ENCODE peak calls at places on chromosomes 3 and 15, in ten cellular contexts. U is transverse colon, T is ovary, R is breast epithelium, J is suprapubic skin, F is A549, I is tibial nerve, Z is HCT116, A is stomach, M is Peyer's patch. E is an unnamed sample. For H3K9me3, the result is how much of the 10 kb centered on the place peaks cover.

GRCh38 chr15:74870496-74871213 is 2.5 kb downstream of the SCAMP2 start:
- DNase-seq in I (no peak), U (no peak), J (no peak), M (no peak), T (no peak), A (no peak), R (no peak), F (no peak), Z (no peak), E (no peak)

GRCh38 chr3:126258670-126259069 is 78.3 kb upstream of the ALDH1L1 start:
- DNase-seq in M (no peak), I (no peak), Z (no peak), F (no peak), J (no peak), R (no peak), U (no peak), A (no peak), T (no peak), E (no peak)

GRCh38 chr3:112004187-112004586 is 5.5 kb downstream of the TAGLN3 start:
- DNase-seq in F (no peak), R (no peak), T (no peak), I (no peak), U (no peak), M (no peak), Z (no peak), A (no peak), J (no peak), E (no peak)

GRCh38 chr3:134309987-134310700 is 59.5 kb upstream of the RYK start:
- DNase-seq in I (no peak), M (no peak), R (no peak), J (no peak), A (no peak), F (no peak), Z (no peak), U (peak), T (no peak), E (no peak)

GRCh38 chr15:61115679-61116078 is 113.4 kb downstream of the RORA start:
- DNase-seq in U (no peak), R (no peak), J (no peak), Z (no peak), T (no peak), A (no peak), M (no peak), I (no peak), F (no peak), E (no peak)

GRCh38 chr3:107421170-107421792 is 44.0 kb downstream of the CCDC54 start:
- DNase-seq in T (no peak), U (no peak), M (no peak), J (no peak), Z (peak), F (no peak), R (no peak), A (no peak), I (peak), E (no peak)

GRCh38 chr3:39260957-39261356 is 18.9 kb downstream of the CX3CR1 start:
- DNase-seq in F (peak), R (peak), M (peak), A (peak), T (peak), I (peak), J (peak), U (peak), Z (peak), E (peak)

GRCh38 chr3:127264292-127264691 is 23.6 kb downstream of the PRR20G start:
- DNase-seq in F (peak), A (no peak), T (no peak), I (no peak), Z (no peak), R (no peak), U (no peak), M (no peak), J (no peak), E (no peak)

GRCh38 chr3:197103766-197104165 is 74.1 kb upstream of the MELTF start:
- DNase-seq in M (no peak), T (no peak), F (no peak), Z (no peak), U (no peak), R (no peak), A (no peak), I (no peak), J (no peak), E (no peak)

GRCh38 chr15:33729648-33730047 is 238.6 kb upstream of the CHRM5 start:
- DNase-seq in M (no peak), T (no peak), R (no peak), Z (peak), A (no peak), U (no peak), F (peak), J (no peak), I (no peak), E (no peak)

GRCh38 chr3:5016218-5017161 is 37.3 kb downstream of the BHLHE40 start:
- DNase-seq in M (peak), U (peak), T (no peak), J (no peak), Z (peak), R (no peak), A (peak), F (peak), I (no peak), E (no peak)

GRCh38 chr3:47035645-47036044 is 56.2 kb downstream of the NBEAL2 start:
- DNase-seq in M (no peak), T (no peak), U (no peak), F (no peak), A (no peak), I (no peak), Z (no peak), J (no peak), R (no peak), E (no peak)

GRCh38 chr3:134312873-134313838 is 61.1 kb downstream of the AMOTL2 start:
- DNase-seq in T (peak), R (peak), I (peak), M (no peak), Z (no peak), J (peak), A (peak), F (no peak), U (peak), E (no peak)

GRCh38 chr15:62726461-62726860 is 316.1 kb upstream of the TPM1 start:
- DNase-seq in A (no peak), T (no peak), F (no peak), M (no peak), R (no peak), Z (no peak), U (no peak), J (no peak), I (no peak), E (no peak)

GRCh38 chr3:40414270-40414669 is 27.3 kb downstream of the ENTPD3 start:
- DNase-seq in J (no peak), M (no peak), F (no peak), R (no peak), T (no peak), U (no peak), A (no peak), I (no peak), Z (no peak), E (no peak)

GRCh38 chr3:126433496-126434263 is 39.0 kb downstream of the CFAP100 start:
- DNase-seq in R (peak), U (no peak), Z (no peak), A (peak), I (no peak), J (no peak), T (no peak), F (no peak), M (no peak), E (no peak)

GRCh38 chr15:23648920-23649515 is 1.4 kb upstream of the MAGEL2 start:
- DNase-seq in R (no peak), M (no peak), F (peak), A (peak), I (peak), U (peak), J (no peak), Z (no peak), T (peak), E (no peak)

GRCh38 chr3:64030741-64031140 is 7.4 kb upstream of the PSMD6 start:
- DNase-seq in M (peak), Z (peak), F (peak), J (peak), T (peak), A (peak), U (peak), I (peak), R (peak), E (no peak)

GRCh38 chr15:85910796-85911195 is 116.1 kb upstream of the KLHL25 start:
- DNase-seq in R (peak), T (no peak), U (no peak), Z (no peak), J (no peak), M (no peak), A (peak), F (no peak), I (no peak), E (no peak)

GRCh38 chr3:71978150-71978721 is 193.3 kb upstream of the PROK2 start:
- DNase-seq in Z (no peak), T (no peak), R (no peak), I (no peak), M (no peak), J (no peak), U (no peak), A (no peak), F (no peak), E (no peak)

GRCh38 chr15:59298255-59298856 is 74.3 kb downstream of the MYO1E start:
- DNase-seq in U (no peak), Z (peak), I (no peak), M (peak), R (no peak), A (no peak), J (no peak), T (no peak), F (no peak), E (no peak)
- TF ChIP-seq POLR2A in U (no peak), Z (no peak), I (no peak), M (no peak), R (no peak), A (no peak), J (no peak), T (no peak), F (no peak), E (no peak)

DNA sequence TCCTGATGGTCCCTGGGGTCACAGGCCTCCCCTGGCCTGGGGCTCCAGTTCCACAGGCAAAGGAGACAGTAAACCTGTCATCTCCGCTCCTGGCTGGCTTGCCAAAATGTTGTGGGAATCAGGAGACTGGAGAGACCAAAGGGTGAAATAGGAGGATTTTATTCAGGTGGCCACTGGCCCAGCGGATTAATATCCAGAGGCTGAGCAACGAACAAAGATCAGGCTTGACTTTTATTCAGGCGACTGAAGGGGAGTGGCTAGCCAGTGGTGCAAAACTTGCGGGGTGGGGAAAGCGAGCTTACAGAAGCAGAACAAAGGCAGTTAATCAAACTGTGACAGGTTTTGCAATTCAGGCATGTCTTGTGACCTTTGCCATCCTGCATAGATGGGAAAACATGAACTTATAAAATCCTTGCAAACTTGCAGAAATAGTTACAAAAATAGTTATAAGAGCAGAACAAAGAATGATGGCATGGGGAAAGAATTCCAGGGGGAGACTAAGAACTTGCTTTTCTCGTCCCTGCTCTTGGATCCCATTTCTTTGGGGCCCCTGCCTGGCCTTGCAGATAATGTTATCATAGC is 19.8 kb upstream of the ACAD9 start:
- DNase-seq in U (no peak), I (no peak), A (no peak), F (no peak), T (no peak), J (no peak), M (no peak), Z (no peak), R (no peak), E (no peak)
- H3K9me3 ChIP-seq in U (under half), I (under half), A (under half), F (under half), T (under half), J (under half), M (under half), Z (under half), R (under half), E (half or more)

GRCh38 chr15:93088200-93088980 is 621 bp downstream of the RGMA start:
- DNase-seq in F (peak), Z (no peak), A (no peak), R (no peak), T (peak), J (no peak), I (no peak), M (no peak), U (no peak), E (no peak)
- TF ChIP-seq CTCF in F (no peak), Z (no peak), A (no peak), R (no peak), T (no peak), J (no peak), I (no peak), M (no peak), U (no peak), E (no peak)

DNA sequence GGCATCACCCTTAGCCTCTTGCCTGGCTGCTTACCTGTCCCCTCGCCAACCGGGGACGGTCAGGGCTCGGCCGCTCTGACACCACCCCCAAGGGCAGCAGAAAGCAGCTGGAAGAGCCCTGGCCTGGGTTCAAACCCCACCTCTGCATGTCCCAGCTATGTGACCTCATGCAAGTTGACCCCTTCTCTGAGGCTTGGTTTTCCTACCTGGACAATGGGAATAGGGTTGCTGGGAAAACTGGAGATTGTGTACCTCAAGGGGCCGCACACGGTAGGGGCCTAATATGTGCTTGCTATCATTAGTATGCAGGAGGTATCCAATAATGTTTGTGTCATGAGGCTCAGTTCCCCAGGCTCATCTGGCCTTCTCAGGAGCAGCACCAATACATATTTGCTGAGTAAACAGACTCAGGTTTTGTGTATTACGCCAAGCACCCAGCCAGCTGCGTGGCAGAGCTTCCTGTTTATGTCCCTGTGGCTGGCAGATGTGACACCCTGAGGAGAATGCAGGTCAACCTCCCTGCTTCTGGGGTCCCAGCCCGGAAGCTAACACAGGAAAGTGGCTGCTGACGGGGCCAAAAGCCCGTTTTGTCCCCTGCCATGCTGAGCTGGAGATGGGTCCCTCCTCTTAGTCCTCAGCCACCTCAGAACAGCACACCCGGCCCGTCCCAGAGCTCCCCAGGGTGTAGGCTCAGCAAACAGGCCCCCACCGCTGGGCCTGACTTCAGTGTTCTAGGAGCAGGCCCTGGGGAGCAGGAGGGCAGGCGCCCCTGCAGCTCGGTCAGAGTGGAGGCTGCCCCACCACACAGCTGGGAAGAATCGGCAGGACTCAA is 29.7 kb downstream of the PLXND1 start:
- DNase-seq in U (peak), I (peak), A (peak), J (no peak), T (peak), Z (no peak), R (no peak), M (peak), F (no peak), E (peak)
- TF ChIP-seq POLR2A in U (peak), I (no peak), A (no peak), J (no peak), T (no peak), Z (no peak), R (no peak), M (no peak), F (no peak), E (peak)

E was measured in esophagus squamous epithelium.